ENCODE peak calls at places on chromosomes 13 and 19, in four cellular contexts. One of them, this sample, is unnamed.

GRCh38 chr13:92734068-92734467 is 492.5 kb upstream of the GPC6 start:
- DNase-seq in lung: no peak
- DNase-seq in fibroblast of the aortic adventitia: no peak
- DNase-seq in choroid plexus epithelial cell: no peak
- DNase-seq in this sample: no peak

GRCh38 chr13:24870380-24870760 is 106.4 kb downstream of the RNF17 start:
- DNase-seq in fibroblast of the aortic adventitia: no peak
- DNase-seq in choroid plexus epithelial cell: no peak
- DNase-seq in lung: no peak
- DNase-seq in this sample: no peak

GRCh38 chr19:28558783-28559182 is 654.2 kb downstream of the UQCRFS1 start:
- DNase-seq in fibroblast of the aortic adventitia: no peak
- DNase-seq in choroid plexus epithelial cell: no peak
- DNase-seq in lung: peak
- DNase-seq in this sample: no peak

GRCh38 chr19:10104665-10105221 is 1.4 kb upstream of the PPAN start:
- DNase-seq in fibroblast of the aortic adventitia: no peak
- DNase-seq in lung: no peak
- DNase-seq in choroid plexus epithelial cell: no peak
- DNase-seq in this sample: no peak

GRCh38 chr19:31408460-31409124 is 59.4 kb upstream of the TSHZ3 start:
- DNase-seq in lung: no peak
- DNase-seq in fibroblast of the aortic adventitia: peak
- DNase-seq in choroid plexus epithelial cell: peak
- DNase-seq in this sample: peak

GRCh38 chr19:48415395-48415794 is 21.9 kb downstream of the GRIN2D start:
- DNase-seq in lung: peak
- DNase-seq in choroid plexus epithelial cell: peak
- DNase-seq in fibroblast of the aortic adventitia: peak
- DNase-seq in this sample: no peak

GRCh38 chr13:59205501-59205900 is 958.2 kb downstream of the DIAPH3 start:
- DNase-seq in lung: no peak
- DNase-seq in choroid plexus epithelial cell: no peak
- DNase-seq in fibroblast of the aortic adventitia: no peak
- DNase-seq in this sample: no peak

GRCh38 chr13:51286135-51287002 is 53.1 kb upstream of the SERPINE3 start:
- DNase-seq in fibroblast of the aortic adventitia: peak
- DNase-seq in choroid plexus epithelial cell: peak
- DNase-seq in lung: peak
- DNase-seq in this sample: peak

GRCh38 chr19:34274827-34275625 is 20.7 kb downstream of the GARRE1 start:
- DNase-seq in lung: no peak
- DNase-seq in choroid plexus epithelial cell: peak
- DNase-seq in fibroblast of the aortic adventitia: peak
- DNase-seq in this sample: peak

GRCh38 chr13:48155850-48156249 is 60.9 kb upstream of the MED4 start:
- DNase-seq in choroid plexus epithelial cell: peak
- DNase-seq in lung: no peak
- DNase-seq in fibroblast of the aortic adventitia: peak
- DNase-seq in this sample: peak

GRCh38 chr19:1304197-1304924 is 18.7 kb downstream of the EFNA2 start:
- DNase-seq in lung: no peak
- DNase-seq in choroid plexus epithelial cell: no peak
- DNase-seq in fibroblast of the aortic adventitia: no peak
- DNase-seq in this sample: no peak

GRCh38 chr19:33204136-33204973 is 10.2 kb downstream of the LRP3 start:
- DNase-seq in lung: no peak
- DNase-seq in choroid plexus epithelial cell: no peak
- DNase-seq in fibroblast of the aortic adventitia: no peak
- DNase-seq in this sample: no peak

GRCh38 chr13:24267283-24267682 is 42.1 kb upstream of the C1QTNF9 start:
- DNase-seq in fibroblast of the aortic adventitia: peak
- DNase-seq in choroid plexus epithelial cell: peak
- DNase-seq in lung: no peak
- DNase-seq in this sample: no peak

GRCh38 chr13:66312312-66313087 is 917.6 kb downstream of the PCDH9 start:
- DNase-seq in fibroblast of the aortic adventitia: peak
- DNase-seq in lung: no peak
- DNase-seq in choroid plexus epithelial cell: peak
- DNase-seq in this sample: peak

DNA sequence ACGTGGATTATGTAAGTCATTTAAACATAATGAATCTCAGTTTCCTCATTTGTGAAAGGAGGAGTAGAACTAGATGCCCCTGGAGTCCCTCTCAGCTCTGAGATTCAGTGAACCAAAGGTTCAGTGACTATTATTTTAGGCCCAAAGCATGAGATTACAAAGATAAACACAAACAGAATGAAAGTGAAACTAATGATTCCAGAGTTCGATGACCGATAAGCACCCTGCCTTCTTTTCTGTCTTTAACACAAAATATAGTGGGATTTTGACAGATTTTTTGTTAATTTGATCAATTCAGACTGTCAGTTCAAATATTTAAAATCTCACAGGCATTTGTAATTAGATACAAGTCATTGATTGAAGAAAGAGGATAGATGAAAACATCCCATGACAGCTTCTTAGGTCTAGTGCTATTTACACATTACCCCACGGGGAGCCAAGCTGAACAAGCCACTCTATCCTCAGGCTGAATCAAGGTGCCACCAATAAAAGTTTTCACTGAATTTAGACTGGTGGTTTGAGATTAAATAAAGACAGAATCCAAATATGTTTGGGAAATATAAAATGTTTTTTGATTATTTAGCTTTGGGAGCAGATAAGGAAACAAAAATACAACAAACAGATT is 64.6 kb upstream of the RAP2A start:
- DNase-seq in lung: no peak
- DNase-seq in fibroblast of the aortic adventitia: peak
- DNase-seq in choroid plexus epithelial cell: peak
- DNase-seq in this sample: no peak
- H3K4me3 ChIP-seq in lung: no peak
- H3K4me3 ChIP-seq in fibroblast of the aortic adventitia: peak
- H3K4me3 ChIP-seq in choroid plexus epithelial cell: peak
- H3K4me3 ChIP-seq in this sample: peak

GRCh38 chr13:99037756-99038155 is 59.9 kb upstream of the DOCK9 start:
- DNase-seq in lung: no peak
- DNase-seq in fibroblast of the aortic adventitia: no peak
- DNase-seq in choroid plexus epithelial cell: no peak
- DNase-seq in this sample: no peak

GRCh38 chr13:99034333-99035085 is 56.6 kb upstream of the DOCK9 start:
- DNase-seq in lung: peak
- DNase-seq in fibroblast of the aortic adventitia: no peak
- DNase-seq in choroid plexus epithelial cell: no peak
- DNase-seq in this sample: no peak

GRCh38 chr13:99031725-99032298 is 53.9 kb upstream of the DOCK9 start:
- DNase-seq in fibroblast of the aortic adventitia: no peak
- DNase-seq in lung: peak
- DNase-seq in choroid plexus epithelial cell: no peak
- DNase-seq in this sample: no peak

GRCh38 chr13:99035715-99036114 is 57.9 kb upstream of the DOCK9 start:
- DNase-seq in choroid plexus epithelial cell: no peak
- DNase-seq in fibroblast of the aortic adventitia: no peak
- DNase-seq in lung: peak
- DNase-seq in this sample: no peak

GRCh38 chr13:99033814-99034213 is 56.0 kb upstream of the DOCK9 start:
- DNase-seq in lung: no peak
- DNase-seq in choroid plexus epithelial cell: peak
- DNase-seq in fibroblast of the aortic adventitia: peak
- DNase-seq in this sample: no peak
- TF ChIP-seq CTCF in lung: peak
- TF ChIP-seq CTCF in choroid plexus epithelial cell: peak
- TF ChIP-seq CTCF in fibroblast of the aortic adventitia: peak
- TF ChIP-seq CTCF in this sample: peak

DNA sequence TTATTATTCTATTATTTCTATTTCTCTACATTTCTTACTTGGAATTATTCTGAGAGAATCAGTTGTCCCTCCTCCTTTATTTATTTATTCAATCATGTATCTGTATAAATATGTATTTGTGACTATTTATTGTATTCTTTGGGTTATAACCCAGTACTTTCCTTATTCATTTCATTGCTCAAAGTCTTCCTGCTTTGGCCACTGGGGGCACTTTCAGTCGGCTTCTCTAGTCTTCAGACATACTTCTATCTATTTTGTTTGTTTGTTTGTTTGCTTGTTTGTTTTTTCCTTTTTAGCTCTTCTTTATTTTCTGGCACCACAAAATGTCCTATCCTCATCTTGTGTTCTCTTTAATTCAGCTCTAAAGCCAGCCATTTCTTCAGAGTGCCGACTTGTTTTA is 260.4 kb downstream of the NALCN start:
- DNase-seq in lung: no peak
- DNase-seq in fibroblast of the aortic adventitia: no peak
- DNase-seq in choroid plexus epithelial cell: peak
- DNase-seq in this sample: peak
- H3K4me3 ChIP-seq in lung: no peak
- H3K4me3 ChIP-seq in fibroblast of the aortic adventitia: no peak
- H3K4me3 ChIP-seq in choroid plexus epithelial cell: no peak
- H3K4me3 ChIP-seq in this sample: no peak

DNA sequence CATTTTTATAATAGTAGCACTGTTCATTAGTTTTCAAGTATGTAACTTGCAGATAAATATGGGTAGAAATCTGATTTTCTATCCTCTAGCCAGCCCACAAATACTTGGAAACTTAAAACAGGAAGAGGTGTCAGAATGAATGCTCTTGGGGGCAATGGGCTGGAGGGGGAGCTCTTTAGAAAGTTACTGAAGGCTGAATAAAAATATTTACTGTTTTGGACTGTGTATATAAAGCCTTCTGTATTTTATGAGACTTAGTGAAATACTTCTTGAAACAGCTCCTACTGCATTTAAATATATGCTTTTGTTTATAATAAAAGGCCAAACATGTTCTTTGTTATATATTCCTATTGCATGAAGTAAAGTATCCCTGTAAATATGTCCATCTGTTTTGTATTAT is 138.8 kb downstream of the RGCC start:
- DNase-seq in choroid plexus epithelial cell: peak
- DNase-seq in lung: no peak
- DNase-seq in fibroblast of the aortic adventitia: no peak
- DNase-seq in this sample: no peak
- TF ChIP-seq CTCF in choroid plexus epithelial cell: peak
- TF ChIP-seq CTCF in lung: no peak
- TF ChIP-seq CTCF in fibroblast of the aortic adventitia: peak
- TF ChIP-seq CTCF in this sample: peak

DNA sequence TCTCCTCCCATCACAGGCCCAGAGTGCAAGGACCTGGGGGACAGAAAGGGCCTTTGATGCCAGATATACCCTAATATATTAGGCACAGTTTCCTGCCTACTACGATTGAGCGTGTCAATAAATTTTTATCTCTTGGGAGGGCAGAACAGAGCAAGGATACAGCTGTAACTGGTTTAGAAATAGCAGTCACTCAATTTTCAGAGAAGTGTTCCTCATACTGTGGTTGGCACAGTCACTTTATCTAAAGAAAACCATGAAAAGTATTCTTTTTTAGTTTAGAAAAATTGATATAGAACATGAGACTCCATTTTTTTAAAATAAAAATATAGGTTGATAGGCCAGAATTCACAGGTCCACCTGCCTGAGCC is 460 bp upstream of the ZNF155 start:
- DNase-seq in lung: no peak
- DNase-seq in choroid plexus epithelial cell: no peak
- DNase-seq in fibroblast of the aortic adventitia: no peak
- DNase-seq in this sample: no peak
- H3K4me3 ChIP-seq in lung: no peak
- H3K4me3 ChIP-seq in choroid plexus epithelial cell: peak
- H3K4me3 ChIP-seq in fibroblast of the aortic adventitia: peak
- H3K4me3 ChIP-seq in this sample: peak

DNA sequence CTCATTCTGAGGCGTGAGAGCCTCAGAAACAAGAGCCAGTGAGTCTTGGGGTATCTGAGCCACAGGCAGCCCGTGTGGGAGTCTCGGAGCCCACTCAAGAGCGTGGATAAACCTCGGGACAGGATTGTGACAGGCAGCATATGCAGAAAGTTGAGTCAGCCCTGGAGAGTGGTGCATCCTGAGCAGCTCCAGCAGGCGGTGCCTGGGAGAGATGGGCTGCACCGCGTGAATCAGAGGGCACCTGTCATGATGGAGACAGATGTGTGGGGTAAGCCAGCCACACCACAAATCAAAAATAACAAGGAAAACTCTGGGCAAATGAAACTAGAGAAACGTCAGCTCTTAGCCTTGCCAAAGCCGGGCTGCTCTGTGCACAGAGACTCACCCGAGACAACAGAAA is 30.0 kb upstream of the POP4 start:
- DNase-seq in lung: no peak
- DNase-seq in choroid plexus epithelial cell: no peak
- DNase-seq in fibroblast of the aortic adventitia: no peak
- DNase-seq in this sample: no peak
- TF ChIP-seq CTCF in lung: no peak
- TF ChIP-seq CTCF in choroid plexus epithelial cell: no peak
- TF ChIP-seq CTCF in fibroblast of the aortic adventitia: peak
- TF ChIP-seq CTCF in this sample: no peak

DNA sequence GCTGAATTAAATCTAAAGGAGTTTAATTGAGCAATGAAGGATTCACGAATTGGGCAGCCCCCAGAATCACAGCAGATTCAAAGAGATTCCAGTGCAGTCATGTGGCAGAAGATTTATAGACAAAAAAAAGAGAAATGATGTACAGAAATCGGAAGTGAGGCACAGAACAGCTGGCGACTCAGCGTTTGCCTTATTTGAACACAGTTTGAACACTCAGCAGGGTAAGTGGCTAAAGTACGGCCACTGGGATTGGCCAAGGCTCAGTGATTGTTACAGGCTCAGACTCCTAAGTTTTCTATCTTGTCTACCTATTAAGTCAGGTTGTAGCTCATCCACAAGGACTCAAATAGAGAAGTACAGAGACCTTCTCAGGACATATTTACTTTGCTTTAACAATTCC is 11.6 kb upstream of the CFAP97D2 start:
- DNase-seq in fibroblast of the aortic adventitia: no peak
- DNase-seq in choroid plexus epithelial cell: no peak
- DNase-seq in lung: no peak
- DNase-seq in this sample: peak
- H3K4me3 ChIP-seq in fibroblast of the aortic adventitia: no peak
- H3K4me3 ChIP-seq in choroid plexus epithelial cell: no peak
- H3K4me3 ChIP-seq in lung: no peak
- H3K4me3 ChIP-seq in this sample: no peak

This sample was measured in foreskin fibroblast.